ENCODE peak calls at places on chromosomes 13 and 19, in six cellular contexts. Q is cardiac fibroblast, X is neural crest cell, Z is putamen, R is activated T-helper 1 cell treated with Interleukin-2 at 50 U/mL for 16 hours, B is NCI-H1436. F is an unnamed sample.

GRCh38 chr13:78309497-78310180 is 293.7 kb downstream of the POU4F1 start:
- DNase-seq in Q (no peak), Z (no peak), B (no peak), R (no peak), X (no peak), F (no peak)

GRCh38 chr19:42419309-42419708 is 7.9 kb downstream of the LIPE start:
- DNase-seq in Z (no peak), Q (no peak), X (no peak), R (no peak), B (no peak), F (no peak)

GRCh38 chr19:53598361-53598760 is 33.4 kb upstream of the DPRX start:
- DNase-seq in Z (no peak), R (no peak), B (no peak), Q (no peak), X (no peak), F (no peak)

GRCh38 chr19:49744946-49745381 is 18.1 kb downstream of the TSKS start:
- DNase-seq in R (no peak), X (no peak), Z (no peak), B (no peak), Q (no peak), F (no peak)

GRCh38 chr13:39600766-39601165 is 2.2 kb downstream of the LHFPL6 start:
- DNase-seq in R (no peak), Z (no peak), X (peak), B (no peak), Q (peak), F (no peak)

GRCh38 chr13:113666324-113666660 is 727 bp upstream of the GRK1 start:
- DNase-seq in X (no peak), Q (no peak), R (no peak), B (no peak), Z (no peak), F (no peak)

GRCh38 chr19:39696418-39696817 is 7.9 kb upstream of the LGALS14 start:
- DNase-seq in B (no peak), X (no peak), Q (no peak), R (no peak), Z (no peak), F (no peak)

GRCh38 chr13:50594276-50594970 is 249.1 kb downstream of the DLEU7 start:
- DNase-seq in Z (no peak), B (peak), R (no peak), Q (no peak), X (peak), F (no peak)

GRCh38 chr13:86932935-86933334 is 738.2 kb upstream of the SLITRK5 start:
- DNase-seq in R (no peak), Z (no peak), Q (no peak), B (no peak), X (no peak), F (no peak)

GRCh38 chr13:21077360-21078353 is 16.3 kb upstream of the LATS2 start:
- DNase-seq in R (no peak), X (no peak), Z (no peak), Q (no peak), B (no peak), F (no peak)

GRCh38 chr13:44273991-44274810 is 99.4 kb upstream of the SERP2 start:
- DNase-seq in Z (no peak), X (no peak), B (no peak), Q (peak), R (no peak), F (no peak)

GRCh38 chr13:43261018-43261417 is 237.6 kb downstream of the DNAJC15 start:
- DNase-seq in Z (no peak), Q (peak), X (no peak), B (no peak), R (no peak), F (no peak)